ENCODE peak calls at places on chromosomes 13 and 19, in nine cellular contexts. V is fibroblast of lung, T is testis, S is pancreas, W is cardiac muscle cell, F is thoracic aorta, L is IMR-90, A is right atrium auricular region, O is uterus. K is an unnamed sample.
A peak's percentile ranks its signal among the peaks of the same experiment; 100 is the strongest.

GRCh38 chr19:17779281-17779930 is 15.5 kb upstream of the B3GNT3 start:
- DNase-seq in L (peak; percentile 15), A (no peak), T (peak; percentile 75), S (no peak), W (no peak), F (no peak), O (no peak), V (peak; percentile 21), K (no peak)

GRCh38 chr19:42052241-42052863 is 17.7 kb downstream of the GRIK5 start:
- DNase-seq in T (no peak), L (no peak), A (no peak), S (no peak), V (no peak), O (no peak), W (no peak), F (no peak), K (no peak)

GRCh38 chr13:80921556-80921955 is 580.6 kb upstream of the SPRY2 start:
- DNase-seq in W (no peak), T (no peak), F (no peak), L (no peak), O (no peak), V (peak; percentile 80), S (no peak), A (no peak), K (no peak)

GRCh38 chr13:74090869-74091605 is 43.2 kb downstream of the KLF12 start:
- DNase-seq in F (no peak), A (no peak), W (no peak), S (no peak), V (no peak), T (no peak), O (no peak), L (no peak), K (no peak)

GRCh38 chr13:99352351-99353271 is 45.4 kb upstream of the GPR183 start:
- DNase-seq in S (no peak), W (no peak), F (no peak), V (no peak), A (no peak), L (no peak), O (no peak), T (no peak), K (no peak)

GRCh38 chr19:15469513-15470297 is 5.4 kb upstream of the RASAL3 start:
- DNase-seq in O (no peak), S (no peak), L (no peak), W (no peak), F (no peak), A (no peak), T (no peak), V (no peak), K (no peak)

GRCh38 chr19:39532233-39533002 is at the start of gene EID2B:
- DNase-seq in A (peak; percentile 96), O (peak; percentile 95), V (peak; percentile 96), T (peak; percentile 96), L (peak; percentile 95), F (peak; percentile 83), S (peak; percentile 89), W (peak; percentile 99), K (peak; percentile 91)

GRCh38 chr19:17391371-17392151 is 2.4 kb downstream of the CCDC194 start:
- DNase-seq in L (no peak), V (no peak), F (no peak), A (no peak), T (no peak), W (peak; percentile 42), S (no peak), O (no peak), K (no peak)

GRCh38 chr19:16022251-16022650 is 54.0 kb upstream of the TPM4 start:
- DNase-seq in W (no peak), O (no peak), V (no peak), A (no peak), T (no peak), L (no peak), F (no peak), S (no peak), K (no peak)

GRCh38 chr13:114067886-114068722 is 64.3 kb downstream of the RASA3 start:
- DNase-seq in L (no peak), W (no peak), O (no peak), S (no peak), F (no peak), A (no peak), T (no peak), V (no peak), K (no peak)

GRCh38 chr13:99617474-99618255 is 116.4 kb downstream of the TM9SF2 start:
- DNase-seq in L (peak; percentile 38), S (no peak), A (no peak), W (peak; percentile 70), V (peak; percentile 62), T (peak; percentile 74), O (peak; percentile 37), F (no peak), K (peak; percentile 30)

GRCh38 chr19:46428278-46429141 is at the start of gene PNMA8C:
- DNase-seq in V (peak; percentile 52), A (peak; percentile 66), O (peak; percentile 66), W (peak; percentile 72), L (peak; percentile 63), F (peak; percentile 66), T (peak; percentile 89), S (peak; percentile 42), K (no peak)

GRCh38 chr13:94417294-94417693 is 62.2 kb downstream of the DCT start:
- DNase-seq in O (no peak), T (no peak), S (no peak), A (no peak), F (no peak), V (no peak), L (no peak), W (no peak), K (no peak)

DNA sequence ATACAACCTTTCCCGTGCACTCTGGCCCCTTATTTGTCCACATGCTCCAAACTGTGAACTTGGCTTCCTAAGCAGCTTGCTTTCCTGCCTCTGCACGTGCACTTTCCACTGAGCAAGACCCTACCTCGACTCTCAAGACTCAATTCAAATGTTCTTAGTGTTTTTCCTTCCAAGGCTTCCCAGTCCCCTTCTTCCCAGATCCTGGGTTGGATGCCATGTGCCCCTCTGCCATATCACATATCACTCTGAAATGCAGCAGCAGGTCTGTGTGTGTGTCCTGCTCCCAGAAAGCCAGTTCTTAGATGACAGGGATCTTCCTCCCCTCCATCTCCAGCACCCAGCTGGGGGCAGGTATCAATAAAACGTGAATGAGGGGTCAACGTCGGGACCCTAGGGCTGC is 3.0 kb downstream of the ZNF557 start:
- DNase-seq in F (no peak), L (no peak), W (no peak), O (no peak), V (no peak), S (no peak), T (no peak), A (no peak), K (no peak)
- H3K9me3 ChIP-seq in F (peaks cover 22% of the 10 kb centered on the region), L (peaks cover 27% of the 10 kb centered on the region), W (no peaks in the 10 kb centered on the region), O (no peaks in the 10 kb centered on the region), V (no peaks in the 10 kb centered on the region), S (no peaks in the 10 kb centered on the region), T (no peaks in the 10 kb centered on the region), A (peaks cover 27% of the 10 kb centered on the region), K (no peaks in the 10 kb centered on the region)

GRCh38 chr19:11384778-11385129 is 640 bp upstream of the EPOR start:
- DNase-seq in W (no peak), F (no peak), T (no peak), L (no peak), A (no peak), V (no peak), S (no peak), O (no peak), K (no peak)

GRCh38 chr19:11381535-11382369 is 2.4 kb downstream of the EPOR start:
- DNase-seq in V (peak; percentile 82), F (no peak), L (peak; percentile 88), O (peak; percentile 64), T (peak; percentile 81), A (peak; percentile 81), W (peak; percentile 63), S (peak; percentile 33), K (no peak)

GRCh38 chr19:11382898-11383705 is 1.0 kb downstream of the EPOR start:
- DNase-seq in W (peak; percentile 83), V (no peak), L (no peak), S (peak; percentile 48), F (no peak), T (peak; percentile 57), O (no peak), A (no peak), K (no peak)

GRCh38 chr19:11380653-11381534 is 3.2 kb downstream of the EPOR start:
- DNase-seq in O (peak; percentile 97), W (peak; percentile 98), T (peak; percentile 97), L (peak; percentile 93), V (peak; percentile 94), S (peak; percentile 95), A (peak; percentile 97), F (peak; percentile 88), K (peak; percentile 95)

DNA sequence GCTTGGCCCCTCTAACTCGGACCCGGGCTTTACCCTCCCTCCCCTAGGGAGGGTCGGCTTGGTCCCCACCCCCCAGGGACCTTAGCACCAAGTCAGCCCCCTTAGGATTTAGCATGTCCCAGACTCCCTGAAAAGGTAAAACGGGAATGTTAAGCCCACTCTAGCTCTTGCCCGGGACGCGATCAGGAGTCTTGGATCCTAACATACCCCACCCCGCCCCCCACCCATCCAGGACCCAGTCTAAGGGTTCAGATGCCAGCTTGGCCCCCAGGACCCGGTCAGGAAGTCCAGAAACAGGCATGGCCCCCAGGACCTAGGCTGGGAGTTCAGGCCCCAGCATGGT is 437 bp downstream of the EPOR start:
- DNase-seq in O (no peak), L (no peak), V (no peak), S (no peak), W (peak; percentile 25), T (no peak), A (no peak), F (no peak), K (no peak)
- H3K4me3 ChIP-seq in O (no peak overlapping the region), L (peak overlapping the region; percentile 39), V (peak overlapping the region; percentile 34), S (peak overlapping the region; percentile 55), W (peak overlapping the region; percentile 54), T (no peak overlapping the region), A (peak overlapping the region; percentile 56), F (peak overlapping the region; percentile 60), K (peak overlapping the region; percentile 20)

DNA sequence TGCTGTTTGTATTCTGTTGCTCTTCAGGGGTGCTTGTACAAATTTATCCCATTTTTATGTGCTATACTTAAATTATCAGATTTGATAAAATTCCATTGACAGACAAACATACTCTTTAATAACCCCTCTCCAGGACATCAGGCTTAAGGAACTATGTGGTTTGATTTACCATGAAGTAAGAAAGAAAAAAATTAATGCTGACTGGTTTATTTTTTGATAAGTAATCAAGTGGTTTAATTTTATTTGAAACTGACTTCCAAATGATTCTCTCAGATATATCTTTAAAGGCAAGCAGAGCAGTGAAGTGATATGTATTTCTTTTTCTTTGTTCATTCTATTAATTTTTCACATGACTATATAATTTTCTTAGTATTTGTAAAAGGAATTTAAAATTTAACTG is 1168.1 kb downstream of the OLFM4 start:
- DNase-seq in V (no peak), A (no peak), T (no peak), S (no peak), W (no peak), O (no peak), F (no peak), L (no peak), K (no peak)
- H3K9me3 ChIP-seq in V (no peaks in the 10 kb centered on the region), A (no peaks in the 10 kb centered on the region), T (no peaks in the 10 kb centered on the region), S (no peaks in the 10 kb centered on the region), W (no peaks in the 10 kb centered on the region), O (no peaks in the 10 kb centered on the region), F (no peaks in the 10 kb centered on the region), L (peaks cover 4% of the 10 kb centered on the region), K (no peaks in the 10 kb centered on the region)

DNA sequence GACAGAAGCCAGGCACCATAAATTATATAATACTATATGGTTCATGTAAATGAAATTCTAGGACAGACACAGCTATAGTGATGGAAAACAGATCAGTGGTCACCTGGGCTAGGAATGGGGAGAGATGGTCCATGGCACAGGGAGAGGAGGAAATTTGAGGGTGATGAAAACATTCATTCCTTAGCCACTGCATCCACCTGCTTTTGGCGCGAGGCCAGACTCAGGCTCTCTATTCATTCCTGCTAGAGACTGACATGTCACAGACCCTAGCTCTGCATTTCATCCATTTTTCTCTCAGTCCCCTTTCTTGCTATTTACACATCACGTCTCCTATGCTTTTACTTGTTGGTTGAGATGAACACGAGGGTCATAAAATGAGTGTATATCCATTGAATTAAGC is 628.3 kb upstream of the SLC10A2 start:
- DNase-seq in T (no peak), S (no peak), W (peak; percentile 60), L (no peak), A (no peak), F (no peak), V (no peak), O (no peak), K (no peak)
- H3K4me3 ChIP-seq in T (no peak overlapping the region), S (no peak overlapping the region), W (no peak overlapping the region), L (no peak overlapping the region), A (no peak overlapping the region), F (no peak overlapping the region), V (no peak overlapping the region), O (no peak overlapping the region), K (no peak overlapping the region)

K was measured in tibial nerve.